ENCODE peak calls at places on chromosomes 6 and 20, in nine cellular contexts. K is stimulated activated naive CD8-positive, alpha-beta T cell treated with anti-CD3 and anti-CD28 coated beads, Interleukin-15, Interleukin-2, amounts not matched to agents 100 U/mL and 50 U/mL, for 24 hours; R is T-helper 1 cell; G is prostate gland; Y is stimulated activated CD4-positive, alpha-beta T cell treated with anti-CD3 and anti-CD28 coated beads, Interleukin-12 subunit alpha, Interleukin-12 subunit beta, amount 100 ng/mL, for 4 hours; J is heart right ventricle; A is EL; D is fibroblast of pulmonary artery; N is A172. X is an unnamed sample.

GRCh38 chr6:37099442-37099841 is 70.5 kb upstream of the PIM1 start:
- DNase-seq in A (no peak), N (no peak), K (no peak), D (no peak), R (no peak), J (no peak), G (no peak), Y (no peak), X (no peak)

GRCh38 chr6:105430685-105431084 is 27.8 kb upstream of the PREP start:
- DNase-seq in J (no peak), N (no peak), K (no peak), Y (no peak), G (no peak), D (no peak), R (no peak), A (no peak), X (no peak)

GRCh38 chr6:45538636-45539035 is 160.9 kb upstream of the SUPT3H start:
- DNase-seq in N (peak), Y (no peak), J (no peak), D (peak), A (no peak), R (no peak), K (no peak), G (no peak), X (no peak)

GRCh38 chr6:24458937-24459336 is 30.4 kb downstream of the GPLD1 start:
- DNase-seq in R (no peak), K (no peak), D (no peak), A (no peak), G (no peak), N (no peak), Y (no peak), J (no peak), X (no peak)

GRCh38 chr6:144104488-144104887 is 9.1 kb upstream of the SF3B5 start:
- DNase-seq in A (no peak), R (no peak), Y (no peak), N (no peak), G (no peak), D (no peak), J (no peak), K (no peak), X (no peak)

GRCh38 chr6:130853555-130854183 is 26.5 kb downstream of the SMLR1 start:
- DNase-seq in G (no peak), K (no peak), D (no peak), N (peak), J (no peak), R (no peak), A (peak), Y (no peak), X (no peak)

GRCh38 chr6:163181666-163182180 is 232.8 kb upstream of the QKI start:
- DNase-seq in Y (no peak), D (no peak), R (no peak), N (no peak), K (no peak), J (no peak), G (no peak), A (no peak), X (no peak)

GRCh38 chr20:59813948-59814834 is 119.2 kb downstream of the SYCP2 start:
- DNase-seq in J (no peak), D (no peak), A (no peak), R (no peak), K (no peak), G (no peak), N (no peak), Y (no peak), X (no peak)

GRCh38 chr6:125815050-125815910 is 24.5 kb downstream of the NCOA7 start:
- DNase-seq in G (no peak), K (no peak), J (no peak), R (no peak), Y (no peak), D (no peak), A (no peak), N (no peak), X (no peak)

GRCh38 chr20:21511485-21511849 is 2.4 kb downstream of the NKX2-2 start:
- DNase-seq in G (no peak), J (no peak), D (no peak), N (no peak), A (no peak), K (no peak), R (no peak), Y (no peak), X (no peak)

GRCh38 chr6:131765081-131765852 is 42.6 kb upstream of the ENPP1 start:
- DNase-seq in R (no peak), J (no peak), G (no peak), N (no peak), A (peak), Y (no peak), K (no peak), D (peak), X (no peak)

GRCh38 chr20:31569163-31570020 is 35.7 kb upstream of the ID1 start:
- DNase-seq in A (peak), R (peak), J (peak), Y (peak), K (peak), D (peak), G (no peak), N (peak), X (peak)

GRCh38 chr6:41353333-41353732 is 17.9 kb downstream of the NCR2 start:
- DNase-seq in N (no peak), Y (no peak), D (no peak), G (no peak), J (no peak), R (no peak), A (no peak), K (no peak), X (no peak)

GRCh38 chr20:50561379-50562078 is 51.3 kb downstream of the PTPN1 start:
- DNase-seq in J (no peak), R (peak), N (peak), A (peak), K (peak), Y (peak), G (no peak), D (peak), X (no peak)

GRCh38 chr6:125083684-125083990 is 69.9 kb upstream of the TPD52L1 start:
- DNase-seq in R (no peak), N (no peak), J (no peak), G (no peak), K (no peak), D (no peak), A (no peak), Y (no peak), X (no peak)

GRCh38 chr6:26232950-26233607 is 131.9 kb upstream of the BTN3A2 start:
- DNase-seq in A (peak), Y (peak), J (no peak), R (peak), D (peak), N (no peak), G (no peak), K (peak), X (no peak)

GRCh38 chr6:2447318-2447717 is 201.9 kb upstream of the GMDS start:
- DNase-seq in R (no peak), J (no peak), Y (no peak), K (no peak), G (no peak), A (no peak), D (no peak), N (no peak), X (no peak)

GRCh38 chr6:37516920-37517405 is 17.3 kb upstream of the CCDC167 start:
- DNase-seq in R (no peak), N (no peak), K (no peak), D (no peak), A (no peak), G (no peak), J (no peak), Y (no peak), X (no peak)

GRCh38 chr6:166598441-166599138 is 12.1 kb upstream of the RAMACL start:
- DNase-seq in R (no peak), N (peak), Y (no peak), A (peak), J (no peak), G (no peak), K (no peak), D (peak), X (peak)

GRCh38 chr6:71012871-71013456 is 56.1 kb upstream of the B3GAT2 start:
- DNase-seq in K (no peak), J (no peak), G (peak), A (peak), Y (no peak), R (peak), D (peak), N (peak), X (no peak)

GRCh38 chr6:126064994-126065401 is 78.7 kb downstream of the TRMT11 start:
- DNase-seq in K (no peak), J (no peak), N (peak), G (no peak), Y (no peak), A (no peak), D (no peak), R (no peak), X (no peak)

GRCh38 chr6:16055852-16056251 is 73.0 kb upstream of the MYLIP start:
- DNase-seq in A (peak), G (no peak), R (no peak), Y (no peak), K (no peak), N (no peak), J (no peak), D (no peak), X (no peak)

GRCh38 chr6:145544031-145544430 is 191.3 kb downstream of the EPM2A start:
- DNase-seq in J (no peak), Y (no peak), N (peak), G (no peak), K (no peak), R (no peak), D (peak), A (peak), X (no peak)

GRCh38 chr6:143130928-143131327 is 70.2 kb downstream of the AIG1 start:
- DNase-seq in G (no peak), R (no peak), A (no peak), K (no peak), N (no peak), D (no peak), Y (no peak), J (no peak), X (no peak)

GRCh38 chr6:7535498-7535897 is 6.0 kb upstream of the DSP start:
- DNase-seq in A (peak), N (no peak), K (no peak), D (no peak), G (no peak), R (no peak), Y (no peak), J (no peak), X (no peak)

GRCh38 chr20:3248167-3248992 is 9.4 kb upstream of the SLC4A11 start:
- DNase-seq in J (peak), G (no peak), Y (no peak), A (peak), D (peak), K (peak), R (no peak), N (no peak), X (peak)

GRCh38 chr6:31057426-31058003 is 47.2 kb downstream of the MUC22 start:
- DNase-seq in D (peak), K (no peak), A (peak), G (no peak), N (peak), J (no peak), R (no peak), Y (no peak), X (no peak)

GRCh38 chr6:5208039-5208438 is 52.7 kb downstream of the LYRM4 start:
- DNase-seq in D (peak), J (no peak), N (no peak), Y (no peak), G (no peak), A (peak), K (no peak), R (no peak), X (no peak)

GRCh38 chr6:33427585-33428218 is 7.8 kb downstream of the SYNGAP1 start:
- DNase-seq in A (peak), K (peak), R (no peak), D (no peak), J (peak), Y (peak), N (no peak), G (peak), X (peak)

GRCh38 chr20:57030611-57031600 is 235.5 kb downstream of the BMP7 start:
- DNase-seq in K (no peak), R (no peak), G (no peak), A (peak), N (peak), D (no peak), J (no peak), Y (no peak), X (no peak)

GRCh38 chr20:41009960-41010359 is 18.7 kb upstream of the TOP1 start:
- DNase-seq in J (no peak), K (no peak), Y (no peak), A (peak), N (no peak), R (no peak), G (no peak), D (peak), X (no peak)

GRCh38 chr6:7725849-7726415 is at the start of gene BMP6:
- DNase-seq in A (peak), N (peak), G (peak), D (peak), J (peak), K (peak), R (peak), Y (peak), X (peak)

GRCh38 chr20:48732081-48732829 is 95.5 kb downstream of the PREX1 start:
- DNase-seq in K (no peak), Y (no peak), D (no peak), A (no peak), J (no peak), G (peak), R (no peak), N (no peak), X (no peak)

GRCh38 chr6:169592558-169592957 is 109.3 kb downstream of the WDR27 start:
- DNase-seq in G (no peak), D (peak), K (no peak), Y (no peak), J (no peak), A (peak), N (peak), R (no peak), X (no peak)

GRCh38 chr6:38337819-38338465 is 301.8 kb downstream of the BTBD9 start:
- DNase-seq in Y (no peak), K (no peak), N (peak), R (no peak), A (peak), D (peak), J (no peak), G (no peak), X (no peak)

GRCh38 chr6:139425780-139426179 is 51.3 kb upstream of the CITED2 start:
- DNase-seq in D (no peak), K (no peak), N (no peak), J (no peak), Y (no peak), G (no peak), R (no peak), A (no peak), X (no peak)

GRCh38 chr6:38527371-38527770 is 112.4 kb downstream of the BTBD9 start:
- DNase-seq in D (no peak), K (no peak), G (no peak), A (no peak), Y (no peak), J (no peak), N (no peak), R (no peak), X (no peak)